ENCODE peak calls at places on chromosomes 11 and 22, in four cellular contexts. M, V, G and R are unnamed samples.
A peak's percentile ranks its signal among the peaks of the same experiment; 100 is the strongest.

GRCh38 chr11:8291421-8292350 is 28.0 kb upstream of the LMO1 start:
- DNase-seq in M (no peak), V (no peak), G (no peak), R (no peak)

GRCh38 chr11:87368876-87369480 is 331.2 kb downstream of the TMEM135 start:
- DNase-seq in M (no peak), V (no peak), G (no peak), R (no peak)

GRCh38 chr22:50342651-50343540 is at the start of gene PPP6R2:
- DNase-seq in M (no peak), V (no peak), G (peak; percentile 40), R (peak; percentile 84)

GRCh38 chr11:102421262-102421661 is 31.3 kb downstream of the TMEM123 start:
- DNase-seq in M (no peak), V (no peak), G (no peak), R (no peak)

GRCh38 chr11:124717786-124718634 is 21.7 kb upstream of the NRGN start:
- DNase-seq in M (no peak), V (no peak), G (peak; percentile 6), R (no peak)

GRCh38 chr22:23533771-23534191 is 46.3 kb downstream of the IGLL1 start:
- DNase-seq in M (no peak), V (no peak), G (no peak), R (peak; percentile 62)

GRCh38 chr11:3674189-3674588 is 3.0 kb upstream of the CHRNA10 start:
- DNase-seq in M (no peak), V (peak; percentile 82), G (peak; percentile 5), R (peak; percentile 5)

GRCh38 chr11:6607190-6607635 is 3.6 kb downstream of the ILK start:
- DNase-seq in M (no peak), V (no peak), G (no peak), R (no peak)

GRCh38 chr11:17161515-17161914 is 46.3 kb downstream of the PIK3C2A start:
- DNase-seq in M (no peak), V (no peak), G (no peak), R (no peak)

GRCh38 chr11:81444306-81444705 is 1289.4 kb downstream of the FAM181B start:
- DNase-seq in M (no peak), V (no peak), G (no peak), R (no peak)

GRCh38 chr11:75155570-75156422 is 4.9 kb downstream of the SLCO2B1 start:
- DNase-seq in M (no peak), V (no peak), G (peak; percentile 97), R (peak; percentile 28)

GRCh38 chr22:20647586-20648305 is 126.2 kb upstream of the SERPIND1 start:
- DNase-seq in M (no peak), V (no peak), G (no peak), R (no peak)
- TF ChIP-seq TCF7L2 in M (no peak), V (no peak), G (no peak), R (no peak)

GRCh38 chr22:43848366-43849171 is 13.7 kb downstream of the SULT4A1 start:
- DNase-seq in M (peak; percentile 4), V (no peak), G (no peak), R (no peak)
- TF ChIP-seq TCF7L2 in M (no peak), V (no peak), G (no peak), R (no peak)

GRCh38 chr11:46519351-46519750 is 74.5 kb downstream of the AMBRA1 start:
- DNase-seq in M (no peak), V (no peak), G (peak; percentile 63), R (no peak)
- TF ChIP-seq TCF7L2 in M (no peak), V (no peak), G (no peak), R (no peak)

DNA sequence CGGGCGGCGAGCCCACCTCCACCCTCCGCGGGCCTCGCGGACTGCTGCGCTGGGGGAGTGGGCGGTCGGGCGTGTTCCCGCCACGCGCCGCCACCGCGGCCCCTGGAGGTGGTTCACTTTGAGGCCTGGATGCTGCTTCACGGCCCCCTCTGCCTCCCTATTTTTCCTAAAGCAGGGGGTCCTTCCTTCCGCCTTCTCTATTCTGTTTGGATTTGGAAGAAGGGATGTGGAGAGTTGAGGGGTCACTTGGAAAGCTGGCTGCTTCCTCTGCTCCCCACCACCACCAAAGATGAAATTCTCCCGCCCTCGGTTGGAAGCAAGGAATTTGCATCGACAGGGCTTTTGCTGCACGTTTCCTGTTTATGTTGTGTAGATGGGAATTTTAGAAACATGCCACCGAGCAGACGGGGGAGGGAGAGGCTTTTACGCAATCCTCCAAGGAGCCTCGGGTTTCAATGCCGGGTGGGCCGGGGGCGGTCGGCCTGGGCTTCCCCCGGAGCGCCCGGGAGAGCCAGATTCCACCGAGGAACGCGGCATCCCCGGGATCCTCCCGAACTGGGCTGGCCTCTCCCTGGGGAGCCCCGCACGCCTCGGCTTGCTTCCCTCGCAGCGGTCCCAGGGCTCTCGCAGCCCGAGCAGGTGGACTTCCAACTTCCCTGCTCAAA is 402 bp upstream of the SBF2 start:
- DNase-seq in M (no peak), V (no peak), G (no peak), R (no peak)
- TF ChIP-seq TCF7L2 in M (no peak), V (no peak), G (no peak), R (no peak)

DNA sequence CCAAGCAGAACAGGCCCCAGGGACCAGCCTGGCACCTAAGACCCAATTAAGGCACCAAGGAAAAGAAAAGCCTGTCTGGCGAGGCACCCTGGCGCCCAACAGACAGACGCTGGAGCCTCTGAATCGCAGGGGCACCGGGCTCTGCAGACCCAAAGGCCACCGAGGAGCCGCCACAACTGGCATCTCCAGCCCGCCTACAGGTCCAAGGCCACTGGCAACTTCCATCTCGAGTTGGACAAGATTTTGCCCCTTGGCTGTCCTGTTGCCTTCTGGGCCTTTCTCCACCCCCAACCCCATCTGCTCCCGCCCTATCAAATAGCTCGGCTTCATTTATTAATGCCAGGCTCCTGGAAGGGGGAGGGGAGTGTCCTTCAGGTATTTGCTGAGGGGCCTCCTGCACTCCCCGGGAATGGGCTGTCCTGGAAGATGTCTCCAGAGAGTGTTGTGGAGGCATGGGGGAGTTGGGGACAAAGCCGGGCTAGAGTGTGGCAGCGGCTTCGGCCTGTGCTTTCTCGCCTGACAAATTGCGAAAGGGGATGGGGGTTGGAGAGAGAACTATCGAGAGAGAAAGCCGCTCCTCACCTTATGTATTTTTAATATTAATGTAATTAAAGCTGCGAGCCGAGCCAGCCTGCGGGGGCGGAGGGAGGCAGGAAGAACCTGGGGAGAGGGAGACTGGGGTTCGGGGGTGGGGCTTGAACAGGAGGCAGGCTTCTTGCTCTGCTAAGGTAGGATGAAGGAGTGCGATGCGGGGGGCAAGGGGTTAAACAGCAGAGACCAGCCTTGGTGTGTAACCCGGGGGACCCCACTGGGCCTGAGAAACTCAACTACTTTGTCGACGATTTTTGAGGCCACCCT is 2.0 kb downstream of the DSCAML1 start:
- DNase-seq in M (no peak), V (no peak), G (no peak), R (no peak)
- TF ChIP-seq TCF7L2 in M (no peak), V (no peak), G (no peak), R (no peak)

GRCh38 chr11:44837650-44838049 is 110.9 kb downstream of the TSPAN18 start:
- DNase-seq in M (no peak), V (no peak), G (no peak), R (no peak)

GRCh38 chr11:44840526-44840925 is 110.2 kb downstream of the TP53I11 start:
- DNase-seq in M (no peak), V (no peak), G (no peak), R (no peak)

GRCh38 chr11:44839458-44840084 is 111.1 kb downstream of the TP53I11 start:
- DNase-seq in M (no peak), V (no peak), G (no peak), R (no peak)

GRCh38 chr11:44840085-44840478 is 110.6 kb downstream of the TP53I11 start:
- DNase-seq in M (no peak), V (no peak), G (no peak), R (no peak)

GRCh38 chr11:44842219-44842618 is 108.5 kb downstream of the TP53I11 start:
- DNase-seq in M (no peak), V (no peak), G (no peak), R (no peak)
- TF ChIP-seq TCF7L2 in M (no peak), V (no peak), G (no peak), R (no peak)

GRCh38 chr11:127225619-127226018 is 225.0 kb upstream of the KIRREL3 start:
- DNase-seq in M (no peak), V (no peak), G (no peak), R (no peak)

GRCh38 chr11:127223633-127224032 is 223.1 kb upstream of the KIRREL3 start:
- DNase-seq in M (no peak), V (no peak), G (no peak), R (no peak)

GRCh38 chr11:127219704-127220103 is 219.1 kb upstream of the KIRREL3 start:
- DNase-seq in M (no peak), V (no peak), G (no peak), R (no peak)

GRCh38 chr11:127224276-127224675 is 223.7 kb upstream of the KIRREL3 start:
- DNase-seq in M (no peak), V (no peak), G (no peak), R (no peak)

DNA sequence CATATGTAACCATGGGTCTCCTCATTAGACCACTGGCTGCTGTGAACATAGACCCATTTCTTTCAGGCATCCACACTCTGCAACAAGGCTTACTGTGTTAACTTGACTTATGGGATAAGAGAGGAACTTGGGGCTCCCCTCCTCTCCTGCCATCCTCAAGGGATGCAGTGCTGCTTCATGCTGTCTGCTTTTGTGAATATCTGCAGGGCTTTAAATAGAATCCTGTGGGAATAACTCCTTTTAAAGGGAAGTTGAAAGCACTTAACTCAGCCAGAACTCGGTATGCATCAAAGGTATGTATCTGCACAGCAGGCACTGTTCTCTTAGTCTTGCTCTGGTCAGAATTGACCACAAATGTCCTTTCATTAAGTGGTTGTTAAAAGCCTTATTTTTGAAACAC is 222.5 kb upstream of the KIRREL3 start:
- DNase-seq in M (no peak), V (no peak), G (no peak), R (no peak)
- TF ChIP-seq TCF7L2 in M (no peak), V (no peak), G (no peak), R (no peak)

GRCh38 chr22:40193429-40194421 is 16.0 kb downstream of the TNRC6B start:
- DNase-seq in M (no peak), V (no peak), G (no peak), R (no peak)
- TF ChIP-seq TCF7L2 in M (no peak), V (no peak), G (no peak), R (no peak)

GRCh38 chr11:95337175-95337957 is 106.4 kb upstream of the SESN3 start:
- DNase-seq in M (no peak), V (no peak), G (no peak), R (no peak)
- TF ChIP-seq TCF7L2 in M (no peak), V (no peak), G (no peak), R (no peak)

GRCh38 chr11:11706022-11706421 is 84.2 kb upstream of the GALNT18 start:
- DNase-seq in M (peak; percentile 35), V (no peak), G (no peak), R (no peak)
- TF ChIP-seq TCF7L2 in M (peak; percentile 87), V (no peak), G (no peak), R (no peak)